ENCODE peak calls at places on chromosomes 12 and 14, in nine cellular contexts. E is A549, Z is GM12878, O is SK-N-SH, P is HepG2, A is HCT116, F is HL-60, D is Panc1, I is K562. X is an unnamed sample.

GRCh38 chr14:61285364-61285763 is 4.2 kb upstream of the TMEM30B start:
- DNase-seq in E (peak; percentile 18), Z (no peak), O (no peak), P (no peak), A (no peak), F (no peak), D (no peak), I (no peak), X (no peak)

GRCh38 chr14:69358233-69358963 is 39.7 kb downstream of the ERH start:
- DNase-seq in E (no peak), Z (no peak), O (no peak), P (no peak), A (no peak), F (no peak), D (no peak), I (no peak), X (no peak)

GRCh38 chr12:107917912-107918800 is 143.7 kb downstream of the ASCL4 start:
- DNase-seq in E (peak; percentile 54), Z (no peak), O (peak; percentile 69), P (peak; percentile 23), A (peak; percentile 32), F (no peak), D (no peak), I (peak; percentile 23), X (peak; percentile 89)

GRCh38 chr12:57610553-57611115 is 601 bp upstream of the ARHGEF25 start:
- DNase-seq in E (no peak), Z (no peak), O (peak; percentile 85), P (no peak), A (no peak), F (no peak), D (no peak), I (no peak), X (peak; percentile 51)

GRCh38 chr12:124688356-124688992 is 121.1 kb upstream of the NCOR2 start:
- DNase-seq in E (no peak), Z (no peak), O (no peak), P (no peak), A (no peak), F (no peak), D (no peak), I (no peak), X (no peak)

GRCh38 chr14:66998013-66998412 is 191.2 kb upstream of the GARIN2 start:
- DNase-seq in E (no peak), Z (no peak), O (no peak), P (no peak), A (no peak), F (no peak), D (no peak), I (no peak), X (no peak)

GRCh38 chr14:99677231-99677891 is 6.7 kb upstream of the CYP46A1 start:
- DNase-seq in E (no peak), Z (no peak), O (no peak), P (no peak), A (no peak), F (no peak), D (no peak), I (no peak), X (no peak)

GRCh38 chr12:31002999-31003398 is 70.7 kb upstream of the DDX11 start:
- DNase-seq in E (peak; percentile 22), Z (peak; percentile 23), O (no peak), P (no peak), A (no peak), F (no peak), D (no peak), I (no peak), X (no peak)

GRCh38 chr12:5773550-5773949 is 171.5 kb downstream of the ANO2 start:
- DNase-seq in E (no peak), Z (no peak), O (no peak), P (no peak), A (no peak), F (no peak), D (no peak), I (no peak), X (peak; percentile 42)

GRCh38 chr12:5770727-5771126 is 174.3 kb downstream of the ANO2 start:
- DNase-seq in E (no peak), Z (no peak), O (no peak), P (no peak), A (no peak), F (no peak), D (no peak), I (no peak), X (no peak)

GRCh38 chr12:5768880-5769199 is 176.2 kb downstream of the ANO2 start:
- DNase-seq in E (no peak), Z (no peak), O (no peak), P (no peak), A (no peak), F (no peak), D (no peak), I (no peak), X (no peak)

GRCh38 chr12:5768171-5768879 is 176.7 kb downstream of the ANO2 start:
- DNase-seq in E (no peak), Z (no peak), O (no peak), P (no peak), A (no peak), F (no peak), D (no peak), I (no peak), X (no peak)
- TF ChIP-seq REST in E (no peak), Z (no peak), O (no peak), P (no peak), A (no peak), F (no peak), D (no peak), I (no peak), X (no peak)

GRCh38 chr12:88328056-88328455 is 185.9 kb downstream of the TMTC3 start:
- DNase-seq in E (no peak), Z (no peak), O (no peak), P (no peak), A (no peak), F (no peak), D (no peak), I (no peak), X (no peak)

GRCh38 chr12:88325076-88325827 is 183.1 kb downstream of the TMTC3 start:
- DNase-seq in E (peak; percentile 65), Z (no peak), O (no peak), P (no peak), A (no peak), F (no peak), D (no peak), I (no peak), X (no peak)

GRCh38 chr12:88325828-88326214 is 183.7 kb downstream of the TMTC3 start:
- DNase-seq in E (no peak), Z (no peak), O (no peak), P (no peak), A (no peak), F (no peak), D (no peak), I (no peak), X (no peak)
- TF ChIP-seq REST in E (no peak), Z (no peak), O (no peak), P (no peak), A (no peak), F (no peak), D (no peak), I (no peak), X (no peak)

GRCh38 chr12:116498471-116498870 is 60.7 kb upstream of the MAP1LC3B2 start:
- DNase-seq in E (no peak), Z (no peak), O (no peak), P (no peak), A (no peak), F (no peak), D (no peak), I (no peak), X (no peak)

GRCh38 chr12:116506697-116507064 is 52.5 kb upstream of the MAP1LC3B2 start:
- DNase-seq in E (no peak), Z (no peak), O (no peak), P (no peak), A (no peak), F (no peak), D (no peak), I (no peak), X (no peak)

GRCh38 chr12:116504438-116504837 is 54.7 kb upstream of the MAP1LC3B2 start:
- DNase-seq in E (no peak), Z (no peak), O (no peak), P (no peak), A (no peak), F (no peak), D (no peak), I (no peak), X (no peak)

GRCh38 chr12:116502141-116502725 is 56.9 kb upstream of the MAP1LC3B2 start:
- DNase-seq in E (no peak), Z (no peak), O (no peak), P (no peak), A (no peak), F (no peak), D (no peak), I (no peak), X (no peak)

DNA sequence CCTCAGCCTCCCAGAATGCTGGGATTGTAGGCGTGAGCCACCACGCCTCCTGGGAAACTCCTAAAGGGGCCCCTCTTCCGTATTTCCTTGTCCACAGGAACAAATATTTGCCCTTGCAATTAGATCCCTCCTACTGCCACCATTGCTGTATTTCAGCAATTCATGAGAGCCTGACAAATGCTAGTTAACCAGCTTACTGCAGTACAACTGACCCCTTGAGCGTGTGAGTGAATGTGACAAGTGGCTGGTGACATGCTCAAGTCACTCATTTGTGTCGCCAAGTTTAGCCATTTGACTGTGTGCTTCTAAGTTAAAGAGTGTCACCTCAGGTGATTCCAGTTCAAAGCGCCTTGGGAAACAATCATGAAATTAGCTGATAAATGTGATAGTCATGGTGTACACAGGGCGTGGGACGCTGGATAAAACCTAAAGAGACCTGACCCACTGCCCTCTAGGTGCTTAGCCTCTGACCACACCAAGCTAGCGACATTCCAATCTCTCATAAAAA is 56.1 kb upstream of the MAP1LC3B2 start:
- DNase-seq in E (peak; percentile 85), Z (no peak), O (no peak), P (peak; percentile 63), A (no peak), F (no peak), D (no peak), I (no peak), X (no peak)
- TF ChIP-seq REST in E (no peak), Z (no peak), O (no peak), P (no peak), A (no peak), F (no peak), D (no peak), I (no peak), X (no peak)

GRCh38 chr12:77727442-77728001 is 103.2 kb upstream of the NAV3 start:
- DNase-seq in E (no peak), Z (no peak), O (no peak), P (no peak), A (no peak), F (no peak), D (no peak), I (no peak), X (no peak)

GRCh38 chr12:77728018-77728417 is 102.7 kb upstream of the NAV3 start:
- DNase-seq in E (no peak), Z (no peak), O (no peak), P (no peak), A (no peak), F (no peak), D (no peak), I (no peak), X (no peak)

GRCh38 chr12:77723308-77723707 is 107.4 kb upstream of the NAV3 start:
- DNase-seq in E (no peak), Z (no peak), O (no peak), P (no peak), A (no peak), F (no peak), D (no peak), I (no peak), X (no peak)

GRCh38 chr12:77724367-77724957 is 106.2 kb upstream of the NAV3 start:
- DNase-seq in E (peak; percentile 50), Z (no peak), O (no peak), P (peak; percentile 22), A (peak; percentile 47), F (no peak), D (peak; percentile 12), I (no peak), X (peak; percentile 66)

GRCh38 chr12:77725611-77726010 is 105.1 kb upstream of the NAV3 start:
- DNase-seq in E (no peak), Z (no peak), O (no peak), P (no peak), A (no peak), F (no peak), D (no peak), I (no peak), X (peak; percentile 17)
- TF ChIP-seq REST in E (no peak), Z (no peak), O (no peak), P (no peak), A (no peak), F (no peak), D (no peak), I (no peak), X (no peak)